ENCODE peak calls at places on chromosomes 5 and 9, in nine cellular contexts. R, U, X, K, T, E, P, W and N are unnamed samples.

GRCh38 chr5:1523793-1524480 is at the start of gene LPCAT1:
- DNase-seq in P (peak; percentile 80), U (no peak), T (peak; percentile 90), E (peak; percentile 49), K (no peak), R (peak; percentile 68), X (peak; percentile 79), W (peak; percentile 77), N (no peak)

GRCh38 chr5:178372091-178372695 is 139.6 kb upstream of the PHYKPL start:
- DNase-seq in T (peak; percentile 55), R (no peak), U (no peak), W (no peak), P (no peak), E (no peak), K (no peak), X (no peak), N (no peak)

GRCh38 chr5:128358826-128359225 is 179.2 kb downstream of the FBN2 start:
- DNase-seq in U (no peak), R (no peak), X (no peak), E (no peak), W (no peak), K (no peak), T (no peak), P (no peak), N (no peak)

GRCh38 chr9:121360975-121361374 is 9.1 kb downstream of the STOM start:
- DNase-seq in R (no peak), P (no peak), E (no peak), U (no peak), T (no peak), W (no peak), K (no peak), X (no peak), N (no peak)

GRCh38 chr9:13899924-13900323 is 414.0 kb downstream of the NFIB start:
- DNase-seq in K (no peak), P (peak; percentile 24), T (no peak), X (no peak), W (no peak), R (no peak), E (no peak), U (no peak), N (no peak)

GRCh38 chr9:22416692-22417060 is 29.9 kb upstream of the DMRTA1 start:
- DNase-seq in U (no peak), W (no peak), R (no peak), P (no peak), E (no peak), X (no peak), K (no peak), T (no peak), N (no peak)

GRCh38 chr5:13919087-13919486 is 25.4 kb downstream of the DNAH5 start:
- DNase-seq in T (no peak), P (no peak), X (no peak), E (no peak), U (no peak), K (no peak), W (no peak), R (no peak), N (no peak)

GRCh38 chr5:1343315-1343751 is 1.6 kb downstream of the CLPTM1L start:
- DNase-seq in K (no peak), T (no peak), W (no peak), P (no peak), U (no peak), R (no peak), X (no peak), E (no peak), N (no peak)

GRCh38 chr5:142601432-142601831 is 84.5 kb downstream of the FGF1 start:
- DNase-seq in U (no peak), R (no peak), P (no peak), E (no peak), W (no peak), K (no peak), T (no peak), X (no peak), N (no peak)

GRCh38 chr9:131733601-131734061 is 6.2 kb downstream of the RAPGEF1 start:
- DNase-seq in R (no peak), W (peak; percentile 18), X (peak; percentile 65), E (no peak), U (peak; percentile 84), K (no peak), P (no peak), T (peak; percentile 74), N (peak; percentile 94)

GRCh38 chr9:120935383-120935857 is 8.8 kb upstream of the TRAF1 start:
- DNase-seq in X (peak; percentile 99), W (no peak), R (peak; percentile 85), U (peak; percentile 80), K (peak; percentile 99), T (peak; percentile 97), E (no peak), P (peak; percentile 93), N (peak; percentile 94)

GRCh38 chr5:159764283-159764927 is 151.9 kb upstream of the ADRA1B start:
- DNase-seq in R (peak; percentile 46), X (peak; percentile 37), P (peak; percentile 37), U (peak; percentile 86), E (no peak), T (peak; percentile 62), K (peak; percentile 34), W (no peak), N (no peak)

GRCh38 chr5:28574616-28575015 is 1536.2 kb upstream of the CDH9 start:
- DNase-seq in X (no peak), P (no peak), K (no peak), T (no peak), E (no peak), U (no peak), R (no peak), W (no peak), N (no peak)

GRCh38 chr5:28576022-28576421 is 1537.6 kb upstream of the CDH9 start:
- DNase-seq in K (no peak), P (no peak), W (no peak), R (no peak), X (no peak), T (no peak), U (no peak), E (no peak), N (no peak)

GRCh38 chr5:28580616-28581015 is 1542.2 kb upstream of the CDH9 start:
- DNase-seq in P (no peak), R (no peak), U (no peak), T (no peak), W (no peak), E (no peak), X (no peak), K (no peak), N (no peak)

DNA sequence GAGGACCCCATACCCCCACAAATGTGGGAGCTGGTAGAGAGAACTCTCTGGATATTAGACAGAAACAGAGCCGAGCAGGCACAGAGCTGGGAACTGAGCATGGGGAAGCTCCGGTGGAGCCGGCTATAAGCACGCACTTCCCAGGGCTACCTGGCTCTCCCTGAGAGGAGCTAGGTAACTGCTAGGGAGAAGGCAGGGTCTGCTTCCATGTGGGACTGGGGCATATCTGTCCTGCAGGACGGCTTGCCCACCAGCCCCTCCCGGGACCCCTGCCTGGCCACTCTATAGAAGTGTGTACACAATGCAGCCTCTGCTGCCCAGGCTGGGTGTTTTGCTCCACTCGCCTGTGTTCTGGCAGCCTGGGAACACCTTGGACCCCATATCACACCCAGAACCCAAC is 1537.0 kb upstream of the CDH9 start:
- DNase-seq in E (no peak), R (no peak), W (no peak), T (no peak), P (no peak), K (no peak), X (no peak), U (no peak), N (no peak)
- H3K27ac ChIP-seq in E (no peak overlapping the region), R (no peak overlapping the region), W (no peak overlapping the region), T (no peak overlapping the region), P (no peak overlapping the region), K (no peak overlapping the region), X (no peak overlapping the region), U (no peak overlapping the region), N (no peak overlapping the region)

GRCh38 chr9:123997665-123998277 is 13.8 kb upstream of the LHX2 start:
- DNase-seq in T (peak; percentile 87), X (peak; percentile 48), P (peak; percentile 44), E (no peak), W (no peak), R (no peak), K (no peak), U (no peak), N (peak; percentile 37)

GRCh38 chr9:123998970-123999621 is 12.5 kb upstream of the LHX2 start:
- DNase-seq in R (no peak), P (no peak), T (no peak), K (no peak), E (no peak), U (no peak), X (no peak), W (no peak), N (no peak)

GRCh38 chr9:123999668-124000067 is 11.9 kb upstream of the LHX2 start:
- DNase-seq in W (no peak), U (no peak), X (no peak), E (no peak), P (no peak), T (no peak), R (no peak), K (no peak), N (no peak)

GRCh38 chr9:123998278-123998925 is 13.2 kb upstream of the LHX2 start:
- DNase-seq in X (no peak), U (no peak), K (no peak), R (no peak), P (no peak), E (no peak), T (no peak), W (no peak), N (no peak)

DNA sequence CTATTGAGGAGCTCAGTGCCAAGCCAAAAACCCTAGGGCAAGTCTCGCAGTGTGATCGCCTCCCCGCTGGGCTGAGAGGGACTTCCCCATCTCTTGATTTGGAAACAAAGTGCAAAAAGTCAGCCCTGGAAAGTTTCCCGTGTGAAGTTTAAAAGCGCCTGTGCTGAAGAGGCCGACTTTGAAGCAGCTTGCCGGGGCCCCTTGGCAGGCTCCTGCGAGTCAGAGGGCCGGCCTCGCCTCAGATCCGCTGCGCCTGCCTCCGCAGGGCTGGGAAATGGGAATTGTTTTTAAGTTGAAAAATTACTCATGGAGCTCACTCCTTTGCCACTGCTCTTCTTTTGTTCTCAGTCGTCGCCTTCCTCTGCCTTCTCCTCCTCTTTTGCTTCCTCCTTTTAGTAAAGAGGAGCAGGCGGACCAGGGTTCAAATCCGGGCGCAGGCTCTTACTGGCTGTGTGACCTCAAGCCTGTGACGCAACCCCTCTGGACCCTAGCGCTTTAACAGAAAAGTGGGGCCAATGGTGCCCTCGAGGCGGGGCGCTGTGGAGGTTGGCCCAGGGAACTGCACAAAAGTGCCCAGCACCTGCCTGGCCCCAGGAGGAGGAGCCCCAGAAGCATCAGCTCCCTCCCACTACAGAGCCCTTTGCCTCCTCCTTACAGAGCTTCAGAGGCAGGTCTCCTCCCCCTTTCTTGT is 14.7 kb upstream of the LHX2 start:
- DNase-seq in R (no peak), X (peak; percentile 31), P (no peak), K (no peak), U (no peak), W (no peak), E (no peak), T (peak; percentile 57), N (no peak)
- H3K27ac ChIP-seq in R (no peak overlapping the region), X (no peak overlapping the region), P (no peak overlapping the region), K (no peak overlapping the region), U (no peak overlapping the region), W (no peak overlapping the region), E (no peak overlapping the region), T (no peak overlapping the region), N (no peak overlapping the region)

GRCh38 chr5:121573844-121574243 is 277.8 kb upstream of the FTMT start:
- DNase-seq in K (no peak), X (no peak), T (no peak), U (no peak), E (no peak), W (no peak), R (no peak), P (no peak), N (no peak)
- H3K27ac ChIP-seq in K (no peak overlapping the region), X (no peak overlapping the region), T (no peak overlapping the region), U (no peak overlapping the region), E (no peak overlapping the region), W (no peak overlapping the region), R (no peak overlapping the region), P (no peak overlapping the region), N (no peak overlapping the region)

GRCh38 chr5:95863383-95863757 is 40.8 kb upstream of the GLRX start:
- DNase-seq in K (no peak), E (no peak), T (peak; percentile 61), R (no peak), P (no peak), U (no peak), W (no peak), X (peak; percentile 69), N (no peak)
- H3K27ac ChIP-seq in K (no peak overlapping the region), E (no peak overlapping the region), T (peak overlapping the region; percentile 79), R (no peak overlapping the region), P (no peak overlapping the region), U (peak overlapping the region; percentile 42), W (no peak overlapping the region), X (peak overlapping the region; percentile 79), N (peak overlapping the region; percentile 96)